ENCODE peak calls at places on chromosomes 5 and 9, in eight cellular contexts. X is A549, A is K562, N is tibial nerve, G is transverse colon, M is HepG2, I is stomach, L is ovary. V is an unnamed sample.

GRCh38 chr9:123460091-123460490 is 104.1 kb downstream of the CRB2 start:
- DNase-seq in X (no peak), A (no peak), N (no peak), G (no peak), M (no peak), I (no peak), L (no peak), V (no peak)

GRCh38 chr5:126499742-126500396 is 76.7 kb downstream of the GRAMD2B start:
- DNase-seq in X (peak), A (peak), N (no peak), G (no peak), M (peak), I (no peak), L (no peak), V (no peak)

GRCh38 chr9:125272697-125273096 is 11.1 kb downstream of the GAPVD1 start:
- DNase-seq in X (no peak), A (no peak), N (no peak), G (no peak), M (peak), I (no peak), L (no peak), V (no peak)

GRCh38 chr9:68546596-68547390 is 6.1 kb upstream of the TMEM252 start:
- DNase-seq in X (no peak), A (no peak), N (peak), G (no peak), M (peak), I (no peak), L (no peak), V (no peak)

GRCh38 chr5:96483878-96484277 is 50.8 kb upstream of the PCSK1 start:
- DNase-seq in X (peak), A (peak), N (no peak), G (no peak), M (peak), I (no peak), L (no peak), V (no peak)

GRCh38 chr5:170534177-170534576 is 30.4 kb downstream of the KCNIP1 start:
- DNase-seq in X (no peak), A (no peak), N (no peak), G (no peak), M (no peak), I (no peak), L (no peak), V (no peak)

GRCh38 chr5:56729488-56729887 is 85.9 kb upstream of the MAP3K1 start:
- DNase-seq in X (no peak), A (no peak), N (no peak), G (no peak), M (no peak), I (no peak), L (no peak), V (no peak)

GRCh38 chr5:178273665-178274541 is 41.3 kb upstream of the PHYKPL start:
- DNase-seq in X (no peak), A (no peak), N (no peak), G (no peak), M (no peak), I (no peak), L (no peak), V (no peak)

GRCh38 chr9:120891255-120891954 is 14.4 kb upstream of the PHF19 start:
- DNase-seq in X (no peak), A (peak), N (no peak), G (no peak), M (no peak), I (no peak), L (no peak), V (no peak)

GRCh38 chr9:2601785-2602378 is 19.7 kb upstream of the VLDLR start:
- DNase-seq in X (no peak), A (no peak), N (no peak), G (no peak), M (no peak), I (no peak), L (no peak), V (no peak)

GRCh38 chr5:56827043-56827442 is 11.7 kb downstream of the MAP3K1 start:
- DNase-seq in X (peak), A (peak), N (no peak), G (no peak), M (peak), I (no peak), L (no peak), V (no peak)

GRCh38 chr9:19184144-19184917 is 46.2 kb upstream of the DENND4C start:
- DNase-seq in X (peak), A (peak), N (peak), G (peak), M (peak), I (peak), L (peak), V (peak)

GRCh38 chr9:126673689-126674364 is 60.1 kb downstream of the LMX1B start:
- DNase-seq in X (peak), A (no peak), N (no peak), G (no peak), M (peak), I (no peak), L (peak), V (no peak)

GRCh38 chr9:136840877-136841645 is 1.2 kb upstream of the AJM1 start:
- DNase-seq in X (peak), A (no peak), N (no peak), G (peak), M (peak), I (peak), L (no peak), V (no peak)

GRCh38 chr5:138138949-138139775 is at the start of gene NME5:
- DNase-seq in X (no peak), A (peak), N (peak), G (peak), M (no peak), I (peak), L (peak), V (no peak)

GRCh38 chr5:179275381-179275878 is 69.8 kb downstream of the ADAMTS2 start:
- DNase-seq in X (no peak), A (no peak), N (no peak), G (no peak), M (no peak), I (no peak), L (no peak), V (no peak)

GRCh38 chr5:112930082-112930344 is 8.0 kb upstream of the REEP5 start:
- DNase-seq in X (no peak), A (no peak), N (no peak), G (no peak), M (no peak), I (no peak), L (no peak), V (no peak)

GRCh38 chr5:78677777-78678668 is 29.5 kb upstream of the LHFPL2 start:
- DNase-seq in X (peak), A (peak), N (peak), G (peak), M (no peak), I (no peak), L (peak), V (no peak)

GRCh38 chr5:93894471-93895354 is 153.3 kb upstream of the POU5F2 start:
- DNase-seq in X (peak), A (no peak), N (no peak), G (no peak), M (no peak), I (no peak), L (no peak), V (no peak)

DNA sequence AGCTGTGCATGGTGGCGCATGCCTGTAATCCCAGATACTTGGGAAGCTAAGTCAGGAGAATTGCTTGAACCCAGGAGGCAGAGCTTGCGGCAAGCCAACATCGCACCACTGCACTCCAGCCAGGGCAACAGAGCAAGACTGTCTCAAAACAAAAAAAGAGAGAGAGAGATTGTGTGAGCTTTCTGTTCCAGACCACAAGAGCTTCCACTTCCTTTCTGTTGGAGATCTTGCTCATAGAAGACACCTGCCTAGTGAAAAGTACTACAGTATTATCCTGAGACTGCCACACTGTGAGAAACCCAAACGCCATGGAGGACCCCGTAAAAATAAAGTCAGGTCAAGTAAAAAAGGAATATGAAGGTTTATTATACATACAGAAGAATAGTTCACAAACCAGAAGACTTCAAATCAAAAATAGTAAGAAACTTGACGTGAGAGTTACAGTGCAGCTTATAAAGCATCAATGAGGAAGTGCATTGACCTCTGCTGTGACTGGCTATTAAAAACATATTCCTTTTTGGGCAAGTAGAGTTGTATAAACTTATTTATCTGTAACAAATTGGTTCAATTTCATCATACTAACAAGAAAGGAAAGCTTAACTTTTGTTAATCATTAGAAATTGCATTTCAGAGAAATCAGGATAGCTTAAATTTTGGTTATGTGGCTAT is 4.3 kb upstream of the EMB start:
- DNase-seq in X (no peak), A (no peak), N (no peak), G (peak), M (no peak), I (no peak), L (no peak), V (no peak)
- TF ChIP-seq EP300 in X (no peak), A (no peak), N (no peak), G (no peak), M (no peak), I (no peak), L (no peak), V (no peak)

DNA sequence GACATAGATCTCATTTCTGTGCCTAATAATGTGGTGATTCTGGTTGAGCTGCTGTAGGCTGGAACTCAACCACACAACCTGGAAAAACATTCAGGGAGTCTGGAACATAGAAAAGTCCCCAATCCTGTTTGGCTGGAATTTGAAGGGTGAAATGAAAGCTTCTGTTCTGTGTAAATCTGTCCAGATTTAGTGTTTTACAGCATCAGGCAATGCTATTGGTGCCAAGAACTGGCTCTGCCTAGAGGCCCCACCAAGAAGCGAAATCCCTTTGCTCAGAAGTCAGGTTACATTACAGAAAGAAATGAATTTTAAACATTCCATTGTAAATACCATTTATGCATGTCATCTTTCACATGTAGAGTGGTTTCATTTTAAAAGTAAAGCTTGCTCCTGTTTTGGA is 56.3 kb downstream of the TMEM174 start:
- DNase-seq in X (no peak), A (no peak), N (no peak), G (no peak), M (no peak), I (no peak), L (no peak), V (no peak)
- TF ChIP-seq EP300 in X (no peak), A (no peak), N (no peak), G (no peak), M (no peak), I (no peak), L (no peak), V (no peak)

DNA sequence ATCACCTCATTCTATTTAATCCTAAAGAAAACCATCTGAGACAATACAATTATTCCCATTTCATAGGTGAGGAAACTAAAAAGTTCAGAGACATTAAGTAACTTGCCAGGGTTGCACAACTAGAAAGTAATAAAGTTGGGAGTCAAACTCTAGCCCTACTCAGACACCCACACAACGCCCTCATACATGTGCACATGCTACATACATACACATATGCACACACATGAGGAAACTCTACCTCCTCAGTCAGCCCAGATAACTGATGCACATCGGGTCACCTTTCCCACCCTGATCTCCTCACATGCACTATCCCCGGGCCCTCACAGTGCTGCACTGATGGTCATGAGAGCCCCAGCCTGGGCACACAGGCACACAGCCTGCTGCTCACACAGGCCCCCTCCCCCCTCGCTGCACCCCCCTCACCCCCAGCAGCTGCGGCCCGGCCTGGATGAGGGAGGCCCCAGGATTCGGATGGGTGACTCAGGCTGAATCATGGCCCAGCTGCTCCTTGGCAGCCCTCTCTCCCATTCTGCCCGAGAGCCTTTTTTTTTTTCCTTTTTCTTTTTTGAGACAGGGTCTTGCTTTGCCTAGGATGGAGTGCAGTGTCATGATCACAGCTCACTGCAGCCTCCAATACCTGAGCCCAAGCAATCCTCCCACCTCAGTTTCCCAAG is 5.0 kb upstream of the GPRIN1 start:
- DNase-seq in X (no peak), A (no peak), N (no peak), G (no peak), M (no peak), I (no peak), L (no peak), V (no peak)
- TF ChIP-seq EP300 in X (no peak), A (no peak), N (no peak), G (no peak), M (no peak), I (no peak), L (no peak), V (no peak)

DNA sequence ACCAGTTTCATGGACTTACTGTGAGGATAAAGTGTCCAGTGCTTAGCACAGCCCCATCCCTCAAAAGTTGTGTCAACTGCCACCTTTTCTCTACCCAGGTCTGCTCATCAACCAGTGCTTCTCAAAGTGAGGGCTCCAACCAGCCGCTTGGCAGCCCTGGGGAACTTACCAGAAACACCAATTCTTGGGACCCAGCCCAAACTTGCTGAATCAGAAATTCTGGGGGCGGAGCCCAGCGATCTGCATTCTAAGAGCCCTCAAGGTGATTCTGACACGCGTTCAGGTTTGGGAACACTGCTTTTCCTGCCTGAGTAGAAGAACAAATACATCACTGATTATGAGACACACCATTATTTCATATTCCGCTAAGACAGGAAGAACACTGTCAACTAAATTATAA is 132.0 kb downstream of the NSG2 start:
- DNase-seq in X (no peak), A (no peak), N (no peak), G (no peak), M (no peak), I (no peak), L (no peak), V (no peak)
- TF ChIP-seq EP300 in X (no peak), A (no peak), N (no peak), G (no peak), M (no peak), I (no peak), L (no peak), V (no peak)

GRCh38 chr9:133980864-133981588 is 11.1 kb downstream of the VAV2 start:
- DNase-seq in X (no peak), A (no peak), N (no peak), G (no peak), M (no peak), I (no peak), L (no peak), V (no peak)
- TF ChIP-seq EP300 in X (no peak), A (no peak), N (no peak), G (no peak), M (no peak), I (no peak), L (no peak), V (no peak)

GRCh38 chr5:135010502-135011354 is 23.3 kb downstream of the PITX1 start:
- DNase-seq in X (no peak), A (no peak), N (no peak), G (no peak), M (peak), I (peak), L (no peak), V (no peak)

GRCh38 chr5:135012951-135013391 is 21.1 kb downstream of the PITX1 start:
- DNase-seq in X (no peak), A (no peak), N (no peak), G (no peak), M (no peak), I (peak), L (no peak), V (no peak)

GRCh38 chr5:135011355-135012032 is 22.5 kb downstream of the PITX1 start:
- DNase-seq in X (no peak), A (no peak), N (no peak), G (no peak), M (no peak), I (peak), L (no peak), V (peak)

GRCh38 chr5:135013445-135013844 is 20.6 kb downstream of the PITX1 start:
- DNase-seq in X (no peak), A (no peak), N (no peak), G (no peak), M (no peak), I (no peak), L (no peak), V (no peak)

DNA sequence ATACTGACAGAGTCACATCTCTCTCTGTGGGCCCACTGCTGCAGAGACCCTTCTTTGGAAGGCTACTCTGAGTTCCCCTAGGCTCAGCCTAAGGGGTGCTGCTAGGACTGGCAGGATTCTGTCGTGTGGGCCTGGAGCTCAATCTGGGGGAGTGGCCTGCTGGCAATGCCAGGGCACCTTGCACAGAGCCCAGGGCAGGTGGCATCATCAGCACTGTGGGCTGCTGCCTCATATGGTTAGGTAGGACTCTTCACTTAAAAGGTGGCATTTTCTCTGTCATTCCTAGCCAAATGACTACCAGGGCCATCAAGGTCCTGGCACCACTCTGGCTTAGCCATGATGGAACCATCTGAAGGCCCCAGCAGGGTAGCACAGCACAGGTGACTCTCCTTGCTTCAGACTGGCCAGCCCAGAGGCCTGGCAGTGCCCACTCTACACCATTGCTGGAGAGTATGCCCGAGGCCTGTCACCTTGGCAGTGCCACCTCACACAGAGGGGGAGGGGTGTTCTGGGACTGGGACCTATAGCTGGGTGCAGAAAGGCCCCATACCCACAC is 21.9 kb downstream of the PITX1 start:
- DNase-seq in X (no peak), A (no peak), N (no peak), G (no peak), M (no peak), I (no peak), L (no peak), V (no peak)
- TF ChIP-seq EP300 in X (no peak), A (no peak), N (no peak), G (no peak), M (no peak), I (no peak), L (no peak), V (no peak)

V was measured in suprapubic skin.